ENCODE peak calls at places on chromosomes 12 and 14, in four cellular contexts. D is sigmoid colon, U is stomach, Y is GM20000. Z is an unnamed sample.

GRCh38 chr14:75655235-75655634 is 5.4 kb downstream of the ERG28 start:
- DNase-seq in D (no peak), U (no peak), Y (no peak), Z (no peak)

GRCh38 chr12:105382771-105383632 is 52.5 kb downstream of the C12orf75 start:
- DNase-seq in D (no peak), U (no peak), Y (peak), Z (peak)

GRCh38 chr14:74549588-74549987 is 56.0 kb downstream of the ISCA2 start:
- DNase-seq in D (no peak), U (no peak), Y (no peak), Z (no peak)

GRCh38 chr12:129693731-129694130 is 210.1 kb downstream of the TMEM132D start:
- DNase-seq in D (no peak), U (no peak), Y (no peak), Z (no peak)

GRCh38 chr12:10941916-10942607 is 3.0 kb upstream of the TAS2R14 start:
- DNase-seq in D (no peak), U (no peak), Y (no peak), Z (no peak)

GRCh38 chr14:104604461-104605449 is at the start of gene TMEM179:
- DNase-seq in D (peak), U (no peak), Y (peak), Z (peak)

GRCh38 chr14:80211143-80212024 is at the start of gene DIO2:
- DNase-seq in D (no peak), U (no peak), Y (no peak), Z (no peak)

GRCh38 chr14:20560961-20561360 is at the start of gene RNASE9:
- DNase-seq in D (no peak), U (no peak), Y (no peak), Z (no peak)

GRCh38 chr12:5912437-5913334 is 32.4 kb downstream of the ANO2 start:
- DNase-seq in D (no peak), U (no peak), Y (no peak), Z (no peak)

GRCh38 chr14:97077253-97077653 is 280.1 kb downstream of the VRK1 start:
- DNase-seq in D (peak), U (peak), Y (peak), Z (peak)

GRCh38 chr12:88876867-88877266 is 296.6 kb upstream of the KITLG start:
- DNase-seq in D (no peak), U (no peak), Y (no peak), Z (no peak)

GRCh38 chr14:77265187-77265515 is 5.9 kb downstream of the NGB start:
- DNase-seq in D (no peak), U (no peak), Y (no peak), Z (no peak)

GRCh38 chr12:124713436-124714082 is 146.1 kb upstream of the NCOR2 start:
- DNase-seq in D (peak), U (peak), Y (peak), Z (peak)

GRCh38 chr12:1662761-1663439 is 28.0 kb upstream of the ADIPOR2 start:
- DNase-seq in D (peak), U (peak), Y (peak), Z (peak)
- TF ChIP-seq CTCF in D (no peak), U (peak), Y (no peak), Z (peak)

GRCh38 chr14:88929656-88930436 is 105.4 kb downstream of the TTC8 start:
- DNase-seq in D (no peak), U (no peak), Y (no peak), Z (no peak)
- TF ChIP-seq CTCF in D (no peak), U (no peak), Y (no peak), Z (no peak)

DNA sequence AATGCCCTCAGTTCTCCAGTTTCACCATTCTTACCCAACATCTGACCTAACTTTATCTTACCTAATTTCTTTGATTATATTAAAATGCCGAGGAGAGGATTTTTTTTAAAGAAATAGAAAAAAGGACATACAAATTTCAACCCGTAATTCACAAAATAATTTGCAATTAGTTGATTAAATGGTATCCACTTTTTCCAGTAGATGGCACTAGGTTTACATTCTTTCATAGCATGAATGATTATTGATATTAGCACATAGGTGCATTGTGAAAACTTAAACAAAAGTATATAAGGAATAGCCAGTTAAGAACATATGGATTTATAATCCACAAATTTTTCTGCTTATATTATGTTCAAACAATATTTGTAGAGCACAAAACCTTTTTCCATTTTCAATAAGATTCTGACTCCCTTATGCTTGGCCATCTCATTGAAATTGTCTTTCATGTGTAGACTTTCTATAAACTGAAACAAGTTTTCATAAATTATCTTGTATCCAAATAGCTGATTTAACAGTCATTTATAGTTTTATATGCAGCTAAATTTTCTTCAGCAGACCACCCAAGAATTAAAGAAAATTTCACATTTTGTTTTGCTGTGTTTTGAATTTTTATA is 35.3 kb downstream of the MSRB3 start:
- DNase-seq in D (no peak), U (no peak), Y (no peak), Z (no peak)
- TF ChIP-seq CTCF in D (no peak), U (peak), Y (no peak), Z (no peak)

DNA sequence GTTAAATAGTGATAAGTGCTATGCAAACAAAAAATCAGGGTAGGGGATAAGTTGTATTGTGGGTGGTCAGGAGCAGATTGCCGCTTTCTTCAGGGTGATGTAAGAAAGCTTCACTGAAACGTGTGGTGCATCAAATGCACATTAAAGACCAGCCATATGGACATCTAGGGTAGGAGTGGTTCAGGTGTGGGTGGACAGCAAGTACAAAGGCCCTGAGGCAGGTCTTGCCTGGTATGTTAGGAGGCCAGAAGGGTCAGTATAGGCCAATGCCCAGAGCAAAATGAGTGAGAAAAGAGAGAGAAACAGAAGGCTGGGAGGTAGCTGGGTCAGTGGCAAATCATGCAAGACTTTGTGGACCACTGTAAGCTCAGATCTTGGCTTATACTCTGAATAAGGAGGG is 25.6 kb upstream of the CISTR start:
- DNase-seq in D (no peak), U (no peak), Y (no peak), Z (no peak)
- TF ChIP-seq CTCF in D (no peak), U (no peak), Y (no peak), Z (no peak)

GRCh38 chr12:46382974-46383653 is 10.5 kb upstream of the SLC38A2 start:
- DNase-seq in D (peak), U (peak), Y (peak), Z (peak)
- TF ChIP-seq CTCF in D (no peak), U (peak), Y (peak), Z (peak)

GRCh38 chr12:117142094-117142493 is 42.9 kb upstream of the TESC start:
- DNase-seq in D (no peak), U (no peak), Y (no peak), Z (no peak)
- TF ChIP-seq CTCF in D (no peak), U (no peak), Y (no peak), Z (no peak)

DNA sequence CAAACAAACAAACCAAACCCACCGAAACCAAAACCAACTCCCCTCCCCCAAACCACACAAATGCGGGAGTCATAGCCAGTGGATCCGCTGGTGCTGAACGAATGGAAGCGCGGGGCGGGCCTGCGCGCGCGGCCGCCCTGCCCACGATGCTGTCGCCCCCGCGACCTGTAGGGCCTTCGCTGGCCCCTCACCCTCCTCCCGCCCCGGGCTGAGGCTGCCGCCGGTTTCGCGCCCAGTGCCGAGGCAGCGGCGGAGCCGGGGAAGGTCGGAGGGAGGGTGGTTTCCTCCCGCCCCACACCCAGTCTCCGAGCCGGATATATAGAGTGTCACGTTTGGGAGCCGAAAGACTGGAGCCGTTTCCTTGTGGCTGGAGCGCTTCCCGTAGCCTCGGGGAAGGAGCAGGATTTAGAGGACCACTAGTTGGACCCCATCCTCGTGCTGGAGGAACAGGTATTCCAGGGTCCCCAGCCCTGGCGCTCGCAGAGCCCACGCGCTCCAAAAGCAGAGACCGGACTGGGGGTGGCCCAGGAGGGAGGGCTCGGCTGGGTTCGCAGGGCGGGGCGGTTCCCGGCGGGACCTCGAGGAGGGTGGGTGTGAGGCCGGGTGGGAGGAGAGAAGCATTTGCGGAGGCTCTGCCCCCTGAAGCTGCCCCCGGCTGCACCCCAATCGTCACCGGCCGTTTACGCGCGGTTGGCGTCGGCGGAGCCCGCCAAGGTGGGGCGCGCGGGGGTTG is at the start of gene FAR2:
- DNase-seq in D (peak), U (peak), Y (peak), Z (peak)
- TF ChIP-seq CTCF in D (no peak), U (no peak), Y (no peak), Z (no peak)

GRCh38 chr14:60091550-60092511 is at the start of gene PCNX4:
- DNase-seq in D (peak), U (peak), Y (peak), Z (peak)
- TF ChIP-seq CTCF in D (no peak), U (no peak), Y (no peak), Z (no peak)

GRCh38 chr12:75489187-75489586 is 8.6 kb downstream of the GLIPR1 start:
- DNase-seq in D (no peak), U (no peak), Y (no peak), Z (no peak)

GRCh38 chr12:75489613-75490210 is 9.2 kb downstream of the GLIPR1 start:
- DNase-seq in D (no peak), U (no peak), Y (no peak), Z (no peak)

GRCh38 chr12:75487310-75487709 is 6.8 kb downstream of the GLIPR1 start:
- DNase-seq in D (no peak), U (no peak), Y (no peak), Z (no peak)

GRCh38 chr12:75491169-75491568 is 10.6 kb downstream of the GLIPR1 start:
- DNase-seq in D (no peak), U (no peak), Y (no peak), Z (no peak)

DNA sequence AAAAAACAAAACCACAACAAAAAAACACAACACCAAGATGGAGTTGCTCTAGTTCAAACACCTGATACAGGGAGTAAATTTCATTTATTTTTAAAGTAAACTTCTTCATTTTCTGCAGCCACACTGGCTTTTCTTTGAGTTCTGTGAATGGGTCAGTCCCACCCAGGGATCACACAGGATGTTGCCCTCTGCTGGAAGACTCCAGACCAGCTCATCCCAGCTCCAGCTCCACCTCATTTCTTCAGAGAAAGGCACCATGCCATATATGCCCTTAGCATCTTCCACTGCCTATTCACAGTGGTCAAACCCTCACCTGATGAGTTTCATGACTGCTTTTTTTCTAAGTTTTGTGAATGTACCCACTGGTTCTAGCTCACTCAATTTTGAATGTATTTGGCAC is 8.0 kb downstream of the GLIPR1 start:
- DNase-seq in D (no peak), U (no peak), Y (no peak), Z (no peak)
- TF ChIP-seq CTCF in D (no peak), U (no peak), Y (peak), Z (peak)

Z was measured in GM13976.